ENCODE peak calls at places on chromosome 11, in four cellular contexts. N is HEK293T, M is K562, R is HepG2. C is an unnamed sample.

GRCh38 chr11:75966546-75967287 is 151.7 kb downstream of the UVRAG start:
- DNase-seq in N (no peak), R (no peak), M (no peak), C (no peak)

GRCh38 chr11:214083-214482 is 6.6 kb downstream of the RIC8A start:
- DNase-seq in N (no peak), M (no peak), R (no peak), C (no peak)

GRCh38 chr11:76629853-76630599 is 40.5 kb downstream of the LRRC32 start:
- DNase-seq in N (no peak), M (peak), R (no peak), C (no peak)

GRCh38 chr11:19428206-19429001 is 187.7 kb upstream of the E2F8 start:
- DNase-seq in R (no peak), M (no peak), N (no peak), C (no peak)

GRCh38 chr11:72591785-72592490 is 82.3 kb downstream of the PDE2A start:
- DNase-seq in M (no peak), N (no peak), R (no peak), C (no peak)

GRCh38 chr11:43574949-43575915 is 105.3 kb upstream of the HSD17B12 start:
- DNase-seq in N (peak), R (no peak), M (no peak), C (peak)

GRCh38 chr11:130674686-130675085 is 226.2 kb downstream of the ADAMTS15 start:
- DNase-seq in M (no peak), N (no peak), R (no peak), C (no peak)

GRCh38 chr11:85923455-85923854 is 68.3 kb downstream of the CCDC83 start:
- DNase-seq in R (peak), M (no peak), N (no peak), C (no peak)

GRCh38 chr11:45901646-45902045 is 5.4 kb downstream of the FREY1 start:
- DNase-seq in M (no peak), N (no peak), R (no peak), C (no peak)

GRCh38 chr11:57073121-57073520 is 84.4 kb downstream of the OR5AK2 start:
- DNase-seq in M (no peak), N (no peak), R (no peak), C (no peak)

GRCh38 chr11:126461096-126461440 is 105.6 kb downstream of the ST3GAL4 start:
- DNase-seq in R (no peak), N (no peak), M (no peak), C (no peak)

GRCh38 chr11:12330491-12331231 is 46.7 kb upstream of the PARVA start:
- DNase-seq in N (no peak), R (no peak), M (no peak), C (no peak)

GRCh38 chr11:35792846-35793192 is 130.2 kb downstream of the TRIM44 start:
- DNase-seq in R (no peak), M (no peak), N (no peak), C (no peak)

GRCh38 chr11:118533769-118534729 is 3.1 kb downstream of the TMEM25 start:
- DNase-seq in R (peak), N (no peak), M (peak), C (no peak)

GRCh38 chr11:8683115-8683807 is 669 bp downstream of the RPL27A start:
- DNase-seq in R (no peak), M (no peak), N (no peak), C (no peak)

GRCh38 chr11:110095554-110095953 is 2.4 kb downstream of the ZC3H12C start:
- DNase-seq in M (no peak), R (no peak), N (no peak), C (no peak)

GRCh38 chr11:31996159-31996881 is 94.6 kb upstream of the RCN1 start:
- DNase-seq in N (no peak), M (no peak), R (no peak), C (no peak)

GRCh38 chr11:940496-941135 is 14.9 kb downstream of the AP2A2 start:
- DNase-seq in N (no peak), R (no peak), M (no peak), C (no peak)

GRCh38 chr11:130037058-130037457 is 32.6 kb upstream of the APLP2 start:
- DNase-seq in R (peak), N (no peak), M (peak), C (no peak)

GRCh38 chr11:819943-820649 is 1.4 kb downstream of the PNPLA2 start:
- DNase-seq in R (peak), N (peak), M (peak), C (peak)

GRCh38 chr11:103792981-103793468 is 243.4 kb upstream of the DDI1 start:
- DNase-seq in R (no peak), N (no peak), M (no peak), C (no peak)

GRCh38 chr11:68135161-68135560 is 14.0 kb upstream of the CHKA start:
- DNase-seq in N (no peak), M (no peak), R (no peak), C (no peak)

GRCh38 chr11:68138256-68138655 is 17.1 kb upstream of the CHKA start:
- DNase-seq in N (no peak), R (no peak), M (no peak), C (no peak)

GRCh38 chr11:68139395-68139794 is 18.2 kb upstream of the CHKA start:
- DNase-seq in M (no peak), R (no peak), N (no peak), C (no peak)

GRCh38 chr11:68137833-68138232 is 16.6 kb upstream of the CHKA start:
- DNase-seq in R (peak), M (no peak), N (no peak), C (no peak)

GRCh38 chr11:68136866-68137265 is 15.7 kb upstream of the CHKA start:
- DNase-seq in M (no peak), N (no peak), R (peak), C (no peak)
- TF ChIP-seq ELF4 in M (no peak), N (no peak), R (no peak), C (no peak)

GRCh38 chr11:25924586-25924985 is 407.3 kb upstream of the ANO3 start:
- DNase-seq in R (no peak), M (no peak), N (no peak), C (no peak)

GRCh38 chr11:25928076-25928475 is 403.9 kb upstream of the ANO3 start:
- DNase-seq in N (no peak), M (no peak), R (no peak), C (no peak)

GRCh38 chr11:25927391-25927790 is 404.5 kb upstream of the ANO3 start:
- DNase-seq in N (no peak), R (no peak), M (no peak), C (no peak)

DNA sequence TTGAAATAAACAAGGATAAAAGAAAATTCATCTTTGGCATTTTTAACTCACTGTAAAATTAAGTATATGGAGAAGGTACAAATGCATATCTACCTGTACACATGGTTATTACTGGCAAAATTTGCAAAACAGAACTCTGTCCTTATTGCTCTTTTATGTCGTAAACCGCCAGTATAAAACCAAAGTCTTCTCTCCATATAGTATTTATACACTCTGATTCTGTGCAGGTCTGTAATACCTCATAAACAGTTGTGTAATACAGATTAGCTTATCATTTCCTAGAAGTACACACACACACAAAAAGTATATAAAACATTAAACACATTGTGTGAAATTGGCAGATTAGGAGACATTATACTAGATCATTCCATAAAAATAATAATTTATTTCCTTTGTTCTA is 406.6 kb upstream of the ANO3 start:
- DNase-seq in N (no peak), M (no peak), R (no peak), C (no peak)
- TF ChIP-seq ELF4 in N (no peak), M (no peak), R (no peak), C (no peak)

DNA sequence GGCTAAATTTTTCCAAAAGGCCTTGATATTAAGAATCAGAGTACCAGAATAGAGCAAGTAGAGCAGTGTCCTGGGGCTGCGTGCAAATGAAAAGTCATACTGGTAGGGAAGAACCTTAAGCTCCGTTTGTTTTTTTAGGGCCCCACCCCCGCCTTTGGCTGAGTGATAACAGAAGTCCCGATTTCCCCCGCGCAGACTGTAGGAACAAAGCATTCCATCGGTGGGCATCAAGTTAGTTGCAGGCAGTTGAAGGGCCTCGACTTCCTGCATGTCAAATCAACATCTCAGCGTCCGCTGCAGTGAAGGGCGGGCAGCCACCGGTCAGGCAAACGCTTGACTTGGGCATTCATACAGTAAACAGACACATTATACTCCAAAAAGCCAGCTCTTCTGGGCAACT is 11.8 kb downstream of the LRP4 start:
- DNase-seq in M (peak), N (no peak), R (no peak), C (peak)
- TF ChIP-seq ELF4 in M (no peak), N (no peak), R (no peak), C (no peak)

DNA sequence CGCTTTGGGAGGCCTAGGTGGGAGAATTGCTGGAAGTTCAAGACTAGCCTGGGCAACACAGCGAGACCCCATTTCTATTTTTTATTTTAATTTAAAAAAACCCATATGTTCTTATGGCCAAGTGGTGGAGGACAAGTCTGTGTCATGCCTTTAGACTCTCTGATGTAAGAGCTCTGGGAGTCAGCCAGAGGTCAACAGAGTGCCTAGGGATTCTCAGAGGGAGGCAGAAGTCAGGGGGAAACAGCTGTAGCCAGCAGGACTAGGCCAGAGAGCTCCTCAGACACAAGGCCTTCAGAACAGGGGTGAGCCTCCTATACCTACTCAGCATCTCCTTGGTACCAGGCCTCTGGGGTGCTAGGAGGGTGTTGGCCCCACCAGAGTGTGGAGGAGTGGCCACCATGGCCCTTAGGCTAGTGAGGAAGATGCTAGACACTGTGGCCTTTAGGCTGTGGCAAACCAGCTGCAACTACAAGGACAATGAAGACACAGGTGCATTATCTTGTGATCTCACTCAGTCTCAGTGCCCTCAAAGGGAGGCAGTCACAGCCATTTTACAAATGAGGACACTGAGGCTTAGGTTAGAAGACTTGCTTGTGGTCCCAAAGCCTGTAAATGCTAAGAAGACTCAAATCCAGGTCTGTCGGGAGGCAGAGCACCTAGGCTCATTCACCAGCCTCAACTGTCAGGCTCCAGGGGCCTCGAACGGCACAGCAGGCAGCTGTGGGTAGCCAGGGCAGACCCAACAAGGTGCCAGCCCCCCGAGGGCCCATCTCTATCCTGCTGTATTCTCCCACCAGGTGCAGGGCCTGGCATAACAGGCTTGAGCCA is 5.0 kb downstream of the ZP1 start:
- DNase-seq in N (no peak), R (no peak), M (no peak), C (no peak)
- TF ChIP-seq ELF4 in N (no peak), R (no peak), M (no peak), C (no peak)

DNA sequence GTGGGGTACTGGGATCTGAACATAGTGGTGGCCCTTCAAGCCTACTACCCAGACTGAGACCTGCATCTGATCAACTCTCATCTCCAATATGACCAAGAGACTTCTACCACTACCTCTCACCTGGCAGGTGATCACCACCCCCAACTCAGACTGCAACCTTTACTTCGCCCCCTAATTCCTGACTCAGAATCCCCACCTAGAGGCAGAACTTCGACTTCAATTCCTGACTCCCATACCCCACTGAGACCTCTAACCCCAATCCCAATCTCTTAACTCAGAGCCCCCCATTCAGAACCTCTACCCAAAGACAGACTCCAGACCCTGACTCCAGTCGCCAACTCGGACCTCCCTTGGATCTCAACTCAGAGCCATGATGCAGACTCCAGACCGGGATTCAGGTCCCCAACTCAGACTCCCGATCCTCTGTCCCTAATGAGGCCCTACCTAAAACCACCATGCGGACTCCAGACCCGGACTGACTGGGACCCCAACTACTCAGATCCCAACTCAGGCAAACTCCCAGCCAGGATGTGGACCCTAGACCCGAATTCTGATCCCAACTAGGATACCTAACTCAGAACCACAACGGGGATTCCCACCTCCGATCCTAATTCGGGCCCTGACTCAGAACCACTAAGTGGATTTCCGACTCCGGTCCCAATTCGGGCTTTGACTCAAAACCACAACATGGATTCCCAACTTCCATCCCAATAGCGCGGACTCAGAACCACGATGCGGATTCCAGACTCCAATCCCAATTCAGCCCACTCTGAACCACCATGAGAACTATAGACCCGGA is 1.2 kb downstream of the KCNQ1OT1 start:
- DNase-seq in R (no peak), M (no peak), N (no peak), C (peak)
- TF ChIP-seq ELF4 in R (no peak), M (no peak), N (no peak), C (no peak)